ENCODE peak calls at places on chromosome 2, in four cellular contexts. T is A549, P is H1, E is HepG2. Y is an unnamed sample.

GRCh38 chr2:96832751-96833507 is 10.9 kb downstream of the ANKRD23 start:
- DNase-seq in T (peak), E (no peak), P (peak), Y (no peak)

GRCh38 chr2:241880311-241881073 is 11.0 kb downstream of the RTP5 start:
- DNase-seq in E (no peak), T (no peak), P (no peak), Y (no peak)

GRCh38 chr2:65220432-65221131 is 7.0 kb upstream of the ACTR2 start:
- DNase-seq in T (no peak), E (no peak), P (no peak), Y (no peak)

GRCh38 chr2:74399785-74400184 is 19.7 kb upstream of the DCTN1 start:
- DNase-seq in E (peak), P (no peak), T (peak), Y (peak)

GRCh38 chr2:33583194-33583938 is 15.7 kb downstream of the FAM98A start:
- DNase-seq in E (peak), T (peak), P (no peak), Y (peak)

GRCh38 chr2:2889646-2890045 is 488.0 kb downstream of the EIPR1 start:
- DNase-seq in P (no peak), E (no peak), T (no peak), Y (no peak)

GRCh38 chr2:219723311-219723710 is 95.9 kb downstream of the SLC4A3 start:
- DNase-seq in T (no peak), E (no peak), P (no peak), Y (no peak)

GRCh38 chr2:25401307-25402021 is 59.7 kb upstream of the DNMT3A start:
- DNase-seq in E (no peak), T (no peak), P (no peak), Y (no peak)

GRCh38 chr2:221100467-221101089 is 471.5 kb downstream of the EPHA4 start:
- DNase-seq in E (no peak), T (peak), P (peak), Y (no peak)

GRCh38 chr2:217902281-217903141 is 100.3 kb downstream of the TNS1 start:
- DNase-seq in P (no peak), T (peak), E (peak), Y (peak)

GRCh38 chr2:128601298-128602037 is 282.8 kb upstream of the HS6ST1 start:
- DNase-seq in P (no peak), E (no peak), T (no peak), Y (no peak)

GRCh38 chr2:47230418-47230817 is 75.3 kb upstream of the STPG4 start:
- DNase-seq in T (no peak), P (no peak), E (no peak), Y (no peak)

GRCh38 chr2:235808366-235808765 is 314.5 kb downstream of the AGAP1 start:
- DNase-seq in P (no peak), E (no peak), T (no peak), Y (no peak)

GRCh38 chr2:105627530-105627929 is 117.2 kb upstream of the NCK2 start:
- DNase-seq in E (no peak), P (no peak), T (no peak), Y (no peak)

GRCh38 chr2:186603208-186603765 is 13.4 kb downstream of the ITGAV start:
- DNase-seq in P (no peak), T (no peak), E (no peak), Y (no peak)

GRCh38 chr2:200777275-200777674 is 34.4 kb upstream of the BZW1 start:
- DNase-seq in T (peak), E (peak), P (no peak), Y (no peak)

GRCh38 chr2:102355526-102356380 is at the start of gene IL18R1:
- DNase-seq in P (peak), T (peak), E (peak), Y (peak)

GRCh38 chr2:128536925-128537620 is 218.4 kb upstream of the HS6ST1 start:
- DNase-seq in E (peak), P (peak), T (peak), Y (peak)

GRCh38 chr2:207887570-207887969 is 117.9 kb upstream of the FZD5 start:
- DNase-seq in T (no peak), E (no peak), P (no peak), Y (no peak)

GRCh38 chr2:142190805-142191204 is 60.0 kb upstream of the LRP1B start:
- DNase-seq in E (no peak), P (no peak), T (no peak), Y (no peak)

GRCh38 chr2:85353876-85354285 is 447 bp downstream of the RETSAT start:
- DNase-seq in P (no peak), T (peak), E (peak), Y (peak)

GRCh38 chr2:202109737-202110184 is 36.7 kb downstream of the KIAA2012 start:
- DNase-seq in P (no peak), E (no peak), T (no peak), Y (no peak)

GRCh38 chr2:225637199-225637598 is 237.7 kb downstream of the NYAP2 start:
- DNase-seq in T (no peak), E (no peak), P (no peak), Y (no peak)

GRCh38 chr2:174442546-174443510 is 44.0 kb downstream of the GPR155 start:
- DNase-seq in P (no peak), T (peak), E (no peak), Y (no peak)

GRCh38 chr2:113202305-113203216 is 28.8 kb downstream of the PSD4 start:
- DNase-seq in E (no peak), P (no peak), T (no peak), Y (no peak)

GRCh38 chr2:95670167-95670566 is 78.4 kb downstream of the TRIM43 start:
- DNase-seq in P (no peak), T (no peak), E (no peak), Y (no peak)

GRCh38 chr2:30267161-30267568 is 35.8 kb downstream of the LBH start:
- DNase-seq in T (no peak), P (no peak), E (no peak), Y (peak)

GRCh38 chr2:84906900-84907714 is 1.7 kb downstream of the TMSB10 start:
- DNase-seq in E (peak), P (no peak), T (peak), Y (peak)

GRCh38 chr2:236949089-236949935 is 136.4 kb upstream of the COPS8 start:
- DNase-seq in E (no peak), P (peak), T (no peak), Y (no peak)

GRCh38 chr2:43135583-43135982 is 90.8 kb downstream of the ZFP36L2 start:
- DNase-seq in T (no peak), P (no peak), E (no peak), Y (no peak)

GRCh38 chr2:234447189-234447588 is 49.7 kb downstream of the ARL4C start:
- DNase-seq in P (no peak), E (no peak), T (no peak), Y (no peak)

GRCh38 chr2:26196683-26197418 is 24.0 kb downstream of the GAREM2 start:
- DNase-seq in E (no peak), P (no peak), T (no peak), Y (no peak)

GRCh38 chr2:239391286-239392071 is 9.3 kb downstream of the HDAC4 start:
- DNase-seq in P (no peak), T (no peak), E (no peak), Y (no peak)

GRCh38 chr2:181289698-181290097 is 167.5 kb upstream of the ITGA4 start:
- DNase-seq in P (no peak), E (no peak), T (no peak), Y (no peak)

GRCh38 chr2:165239230-165239629 is at the start of gene SCN2A:
- DNase-seq in E (peak), T (peak), P (no peak), Y (peak)

GRCh38 chr2:10439971-10440370 is 8.2 kb downstream of the ODC1 start:
- DNase-seq in T (no peak), P (no peak), E (no peak), Y (peak)

GRCh38 chr2:173550143-173550542 is 195.5 kb downstream of the CDCA7 start:
- DNase-seq in E (no peak), T (peak), P (no peak), Y (no peak)

GRCh38 chr2:146312899-146313298 is 1531.9 kb upstream of the ACVR2A start:
- DNase-seq in T (no peak), P (no peak), E (no peak), Y (no peak)

GRCh38 chr2:146323564-146323963 is 1521.3 kb upstream of the ACVR2A start:
- DNase-seq in E (no peak), T (no peak), P (no peak), Y (no peak)

GRCh38 chr2:146321175-146321574 is 1523.7 kb upstream of the ACVR2A start:
- DNase-seq in E (no peak), T (no peak), P (no peak), Y (no peak)

DNA sequence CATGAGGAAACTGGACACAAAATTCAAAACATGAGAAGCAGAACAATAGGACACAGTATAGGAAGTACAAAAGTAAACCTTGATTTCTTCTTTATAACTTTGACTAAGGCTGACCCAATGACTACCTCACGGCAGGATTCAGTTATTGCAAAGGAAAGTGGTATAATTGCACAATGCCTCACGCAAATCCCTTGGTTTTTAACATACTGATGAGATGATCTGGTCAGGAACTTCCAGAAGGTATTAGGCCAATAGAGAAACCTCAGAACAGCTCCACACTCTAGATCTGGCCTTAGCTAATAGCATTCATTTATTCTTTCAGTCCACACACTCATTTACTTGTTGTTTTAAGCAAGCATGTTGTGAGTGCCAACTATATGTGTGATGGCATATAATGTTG is 1526.9 kb upstream of the ACVR2A start:
- DNase-seq in T (no peak), E (no peak), P (no peak), Y (no peak)
- TF ChIP-seq PHF8 in T (no peak), E (no peak), P (no peak), Y (no peak)

GRCh38 chr2:205273148-205273547 is 409.2 kb upstream of the NRP2 start:
- DNase-seq in P (no peak), T (no peak), E (no peak), Y (no peak)
- TF ChIP-seq PHF8 in P (no peak), T (no peak), E (no peak), Y (no peak)

GRCh38 chr2:226979004-226979403 is 143.2 kb downstream of the RHBDD1 start:
- DNase-seq in E (no peak), T (peak), P (no peak), Y (peak)
- TF ChIP-seq PHF8 in E (no peak), T (no peak), P (no peak), Y (no peak)

GRCh38 chr2:37506407-37507068 is 162.1 kb downstream of the QPCT start:
- DNase-seq in P (no peak), T (no peak), E (no peak), Y (no peak)
- TF ChIP-seq PHF8 in P (no peak), T (no peak), E (no peak), Y (no peak)

GRCh38 chr2:19982268-19982667 is 7.6 kb downstream of the WDR35 start:
- DNase-seq in P (no peak), E (peak), T (no peak), Y (no peak)
- TF ChIP-seq PHF8 in P (no peak), E (no peak), T (no peak), Y (no peak)

Y was measured in K562.